ENCODE peak calls at places on chromosomes 6 and 20, in eight cellular contexts. One of them, this sample, is unnamed.

GRCh38 chr6:144151010-144151727 is 852 bp downstream of the STX11 start:
- DNase-seq in HAP-1: no peak
- DNase-seq in activated naive CD8-positive, alpha-beta T cell treated with anti-CD3 and anti-CD28 coated beads for 36 hours: peak
- DNase-seq in endothelial cell: peak
- DNase-seq in A172: no peak
- DNase-seq in GM12864: peak
- DNase-seq in astrocyte of the spinal cord: peak
- DNase-seq in HT1080: no peak
- DNase-seq in this sample: no peak

GRCh38 chr6:43510827-43511163 is 649 bp upstream of the LRRC73 start:
- DNase-seq in astrocyte of the spinal cord: no peak
- DNase-seq in A172: no peak
- DNase-seq in activated naive CD8-positive, alpha-beta T cell treated with anti-CD3 and anti-CD28 coated beads for 36 hours: no peak
- DNase-seq in HT1080: no peak
- DNase-seq in HAP-1: no peak
- DNase-seq in endothelial cell: no peak
- DNase-seq in GM12864: no peak
- DNase-seq in this sample: no peak

GRCh38 chr20:45842169-45842812 is 8.7 kb downstream of the SNX21 start:
- DNase-seq in A172: peak
- DNase-seq in astrocyte of the spinal cord: no peak
- DNase-seq in GM12864: peak
- DNase-seq in activated naive CD8-positive, alpha-beta T cell treated with anti-CD3 and anti-CD28 coated beads for 36 hours: no peak
- DNase-seq in HT1080: no peak
- DNase-seq in endothelial cell: no peak
- DNase-seq in HAP-1: no peak
- DNase-seq in this sample: peak

GRCh38 chr6:46648869-46649488 is 3.6 kb downstream of the CYP39A1 start:
- DNase-seq in GM12864: no peak
- DNase-seq in A172: no peak
- DNase-seq in HAP-1: no peak
- DNase-seq in HT1080: no peak
- DNase-seq in activated naive CD8-positive, alpha-beta T cell treated with anti-CD3 and anti-CD28 coated beads for 36 hours: no peak
- DNase-seq in astrocyte of the spinal cord: no peak
- DNase-seq in endothelial cell: no peak
- DNase-seq in this sample: no peak

GRCh38 chr6:137493218-137494038 is 766 bp downstream of the OLIG3 start:
- DNase-seq in HAP-1: no peak
- DNase-seq in activated naive CD8-positive, alpha-beta T cell treated with anti-CD3 and anti-CD28 coated beads for 36 hours: no peak
- DNase-seq in HT1080: no peak
- DNase-seq in astrocyte of the spinal cord: no peak
- DNase-seq in GM12864: no peak
- DNase-seq in endothelial cell: no peak
- DNase-seq in A172: no peak
- DNase-seq in this sample: no peak

GRCh38 chr6:12569646-12570045 is 146.9 kb upstream of the PHACTR1 start:
- DNase-seq in HT1080: no peak
- DNase-seq in GM12864: no peak
- DNase-seq in activated naive CD8-positive, alpha-beta T cell treated with anti-CD3 and anti-CD28 coated beads for 36 hours: no peak
- DNase-seq in astrocyte of the spinal cord: no peak
- DNase-seq in A172: no peak
- DNase-seq in HAP-1: no peak
- DNase-seq in endothelial cell: no peak
- DNase-seq in this sample: no peak

GRCh38 chr6:79301290-79301689 is 66.8 kb upstream of the HMGN3 start:
- DNase-seq in HT1080: no peak
- DNase-seq in endothelial cell: no peak
- DNase-seq in astrocyte of the spinal cord: no peak
- DNase-seq in GM12864: no peak
- DNase-seq in A172: no peak
- DNase-seq in HAP-1: no peak
- DNase-seq in activated naive CD8-positive, alpha-beta T cell treated with anti-CD3 and anti-CD28 coated beads for 36 hours: no peak
- DNase-seq in this sample: no peak

GRCh38 chr20:58458342-58459057 is 56.7 kb downstream of the APCDD1L start:
- DNase-seq in A172: peak
- DNase-seq in HAP-1: peak
- DNase-seq in GM12864: peak
- DNase-seq in astrocyte of the spinal cord: peak
- DNase-seq in endothelial cell: no peak
- DNase-seq in activated naive CD8-positive, alpha-beta T cell treated with anti-CD3 and anti-CD28 coated beads for 36 hours: no peak
- DNase-seq in HT1080: peak
- DNase-seq in this sample: no peak

GRCh38 chr6:119112856-119113530 is 34.5 kb upstream of the FAM184A start:
- DNase-seq in GM12864: no peak
- DNase-seq in HAP-1: no peak
- DNase-seq in astrocyte of the spinal cord: no peak
- DNase-seq in HT1080: no peak
- DNase-seq in A172: no peak
- DNase-seq in activated naive CD8-positive, alpha-beta T cell treated with anti-CD3 and anti-CD28 coated beads for 36 hours: no peak
- DNase-seq in endothelial cell: no peak
- DNase-seq in this sample: no peak

GRCh38 chr6:4912559-4912958 is 91.3 kb downstream of the RPP40 start:
- DNase-seq in astrocyte of the spinal cord: no peak
- DNase-seq in activated naive CD8-positive, alpha-beta T cell treated with anti-CD3 and anti-CD28 coated beads for 36 hours: no peak
- DNase-seq in HT1080: no peak
- DNase-seq in GM12864: no peak
- DNase-seq in HAP-1: no peak
- DNase-seq in A172: no peak
- DNase-seq in endothelial cell: no peak
- DNase-seq in this sample: no peak

GRCh38 chr6:135397172-135397952 is 100.2 kb downstream of the AHI1 start:
- DNase-seq in astrocyte of the spinal cord: no peak
- DNase-seq in HT1080: no peak
- DNase-seq in A172: no peak
- DNase-seq in GM12864: no peak
- DNase-seq in endothelial cell: no peak
- DNase-seq in activated naive CD8-positive, alpha-beta T cell treated with anti-CD3 and anti-CD28 coated beads for 36 hours: no peak
- DNase-seq in HAP-1: no peak
- DNase-seq in this sample: no peak

GRCh38 chr6:56156643-56157042 is 90.7 kb downstream of the COL21A1 start:
- DNase-seq in HAP-1: no peak
- DNase-seq in endothelial cell: no peak
- DNase-seq in A172: peak
- DNase-seq in HT1080: peak
- DNase-seq in astrocyte of the spinal cord: no peak
- DNase-seq in GM12864: no peak
- DNase-seq in activated naive CD8-positive, alpha-beta T cell treated with anti-CD3 and anti-CD28 coated beads for 36 hours: no peak
- DNase-seq in this sample: no peak

GRCh38 chr6:135748189-135748588 is 103.3 kb upstream of the PDE7B start:
- DNase-seq in A172: no peak
- DNase-seq in endothelial cell: no peak
- DNase-seq in activated naive CD8-positive, alpha-beta T cell treated with anti-CD3 and anti-CD28 coated beads for 36 hours: no peak
- DNase-seq in astrocyte of the spinal cord: no peak
- DNase-seq in GM12864: no peak
- DNase-seq in HT1080: no peak
- DNase-seq in HAP-1: no peak
- DNase-seq in this sample: no peak

GRCh38 chr6:22071655-22072054 is 225.2 kb downstream of the PRL start:
- DNase-seq in activated naive CD8-positive, alpha-beta T cell treated with anti-CD3 and anti-CD28 coated beads for 36 hours: no peak
- DNase-seq in endothelial cell: peak
- DNase-seq in HAP-1: no peak
- DNase-seq in astrocyte of the spinal cord: peak
- DNase-seq in GM12864: no peak
- DNase-seq in HT1080: peak
- DNase-seq in A172: peak
- DNase-seq in this sample: peak

GRCh38 chr20:4813076-4813838 is 91.5 kb downstream of the PRND start:
- DNase-seq in astrocyte of the spinal cord: no peak
- DNase-seq in activated naive CD8-positive, alpha-beta T cell treated with anti-CD3 and anti-CD28 coated beads for 36 hours: peak
- DNase-seq in HAP-1: no peak
- DNase-seq in A172: no peak
- DNase-seq in GM12864: no peak
- DNase-seq in endothelial cell: no peak
- DNase-seq in HT1080: no peak
- DNase-seq in this sample: peak

GRCh38 chr6:142297996-142298753 is 3.6 kb upstream of the ADGRG6 start:
- DNase-seq in HT1080: peak
- DNase-seq in GM12864: no peak
- DNase-seq in activated naive CD8-positive, alpha-beta T cell treated with anti-CD3 and anti-CD28 coated beads for 36 hours: no peak
- DNase-seq in endothelial cell: no peak
- DNase-seq in astrocyte of the spinal cord: peak
- DNase-seq in HAP-1: no peak
- DNase-seq in A172: peak
- DNase-seq in this sample: no peak

GRCh38 chr6:27296106-27296783 is 15.8 kb downstream of the POM121L2 start:
- DNase-seq in activated naive CD8-positive, alpha-beta T cell treated with anti-CD3 and anti-CD28 coated beads for 36 hours: no peak
- DNase-seq in A172: peak
- DNase-seq in HAP-1: no peak
- DNase-seq in astrocyte of the spinal cord: peak
- DNase-seq in endothelial cell: peak
- DNase-seq in GM12864: no peak
- DNase-seq in HT1080: peak
- DNase-seq in this sample: no peak

GRCh38 chr6:137851669-137852068 is 15.4 kb upstream of the TNFAIP3 start:
- DNase-seq in GM12864: no peak
- DNase-seq in HT1080: no peak
- DNase-seq in activated naive CD8-positive, alpha-beta T cell treated with anti-CD3 and anti-CD28 coated beads for 36 hours: no peak
- DNase-seq in astrocyte of the spinal cord: no peak
- DNase-seq in endothelial cell: no peak
- DNase-seq in A172: no peak
- DNase-seq in HAP-1: no peak
- DNase-seq in this sample: no peak

GRCh38 chr6:18654821-18655220 is 267.7 kb downstream of the RNF144B start:
- DNase-seq in GM12864: no peak
- DNase-seq in astrocyte of the spinal cord: no peak
- DNase-seq in activated naive CD8-positive, alpha-beta T cell treated with anti-CD3 and anti-CD28 coated beads for 36 hours: no peak
- DNase-seq in endothelial cell: no peak
- DNase-seq in HAP-1: no peak
- DNase-seq in HT1080: no peak
- DNase-seq in A172: no peak
- DNase-seq in this sample: no peak

GRCh38 chr6:137148291-137149076 is 25.0 kb downstream of the IL22RA2 start:
- DNase-seq in activated naive CD8-positive, alpha-beta T cell treated with anti-CD3 and anti-CD28 coated beads for 36 hours: no peak
- DNase-seq in A172: no peak
- DNase-seq in endothelial cell: no peak
- DNase-seq in GM12864: no peak
- DNase-seq in HAP-1: no peak
- DNase-seq in astrocyte of the spinal cord: no peak
- DNase-seq in HT1080: no peak
- DNase-seq in this sample: peak

GRCh38 chr6:88124925-88125557 is 41.1 kb downstream of the CNR1 start:
- DNase-seq in HAP-1: no peak
- DNase-seq in GM12864: no peak
- DNase-seq in endothelial cell: no peak
- DNase-seq in astrocyte of the spinal cord: no peak
- DNase-seq in activated naive CD8-positive, alpha-beta T cell treated with anti-CD3 and anti-CD28 coated beads for 36 hours: no peak
- DNase-seq in A172: peak
- DNase-seq in HT1080: peak
- DNase-seq in this sample: no peak

GRCh38 chr6:106026748-106027147 is 59.4 kb upstream of the PRDM1 start:
- DNase-seq in activated naive CD8-positive, alpha-beta T cell treated with anti-CD3 and anti-CD28 coated beads for 36 hours: no peak
- DNase-seq in GM12864: no peak
- DNase-seq in A172: no peak
- DNase-seq in astrocyte of the spinal cord: peak
- DNase-seq in endothelial cell: no peak
- DNase-seq in HAP-1: no peak
- DNase-seq in HT1080: peak
- DNase-seq in this sample: no peak

GRCh38 chr6:17297261-17298080 is 16.3 kb downstream of the RBM24 start:
- DNase-seq in GM12864: no peak
- DNase-seq in astrocyte of the spinal cord: peak
- DNase-seq in A172: no peak
- DNase-seq in endothelial cell: no peak
- DNase-seq in activated naive CD8-positive, alpha-beta T cell treated with anti-CD3 and anti-CD28 coated beads for 36 hours: no peak
- DNase-seq in HT1080: no peak
- DNase-seq in HAP-1: no peak
- DNase-seq in this sample: no peak

GRCh38 chr6:37665309-37665708 is 32.4 kb downstream of the MDGA1 start:
- DNase-seq in endothelial cell: no peak
- DNase-seq in activated naive CD8-positive, alpha-beta T cell treated with anti-CD3 and anti-CD28 coated beads for 36 hours: no peak
- DNase-seq in A172: no peak
- DNase-seq in GM12864: no peak
- DNase-seq in astrocyte of the spinal cord: no peak
- DNase-seq in HT1080: no peak
- DNase-seq in HAP-1: no peak
- DNase-seq in this sample: no peak

GRCh38 chr20:39630215-39630614 is 668.1 kb downstream of the DHX35 start:
- DNase-seq in activated naive CD8-positive, alpha-beta T cell treated with anti-CD3 and anti-CD28 coated beads for 36 hours: no peak
- DNase-seq in GM12864: no peak
- DNase-seq in astrocyte of the spinal cord: no peak
- DNase-seq in A172: no peak
- DNase-seq in endothelial cell: no peak
- DNase-seq in HT1080: no peak
- DNase-seq in HAP-1: no peak
- DNase-seq in this sample: no peak

GRCh38 chr6:135087803-135088202 is 33.2 kb upstream of the HBS1L start:
- DNase-seq in GM12864: no peak
- DNase-seq in endothelial cell: no peak
- DNase-seq in astrocyte of the spinal cord: no peak
- DNase-seq in A172: no peak
- DNase-seq in activated naive CD8-positive, alpha-beta T cell treated with anti-CD3 and anti-CD28 coated beads for 36 hours: peak
- DNase-seq in HAP-1: no peak
- DNase-seq in HT1080: no peak
- DNase-seq in this sample: no peak

GRCh38 chr6:111687652-111688051 is 82.0 kb upstream of the TRAF3IP2 start:
- DNase-seq in HT1080: no peak
- DNase-seq in A172: no peak
- DNase-seq in HAP-1: no peak
- DNase-seq in astrocyte of the spinal cord: no peak
- DNase-seq in GM12864: no peak
- DNase-seq in endothelial cell: no peak
- DNase-seq in activated naive CD8-positive, alpha-beta T cell treated with anti-CD3 and anti-CD28 coated beads for 36 hours: no peak
- DNase-seq in this sample: no peak

GRCh38 chr6:106849676-106850332 is 124.7 kb downstream of the CD24 start:
- DNase-seq in astrocyte of the spinal cord: no peak
- DNase-seq in HAP-1: no peak
- DNase-seq in GM12864: no peak
- DNase-seq in activated naive CD8-positive, alpha-beta T cell treated with anti-CD3 and anti-CD28 coated beads for 36 hours: no peak
- DNase-seq in HT1080: no peak
- DNase-seq in endothelial cell: no peak
- DNase-seq in A172: no peak
- DNase-seq in this sample: no peak

GRCh38 chr6:80316655-80317332 is 210.3 kb downstream of the BCKDHB start:
- DNase-seq in GM12864: no peak
- DNase-seq in HAP-1: no peak
- DNase-seq in HT1080: no peak
- DNase-seq in astrocyte of the spinal cord: no peak
- DNase-seq in A172: no peak
- DNase-seq in endothelial cell: no peak
- DNase-seq in activated naive CD8-positive, alpha-beta T cell treated with anti-CD3 and anti-CD28 coated beads for 36 hours: no peak
- DNase-seq in this sample: no peak

GRCh38 chr20:20410678-20411077 is 42.8 kb downstream of the INSM1 start:
- DNase-seq in astrocyte of the spinal cord: no peak
- DNase-seq in activated naive CD8-positive, alpha-beta T cell treated with anti-CD3 and anti-CD28 coated beads for 36 hours: no peak
- DNase-seq in endothelial cell: peak
- DNase-seq in A172: no peak
- DNase-seq in HAP-1: peak
- DNase-seq in HT1080: no peak
- DNase-seq in GM12864: no peak
- DNase-seq in this sample: no peak

GRCh38 chr6:14272111-14273085 is 154.8 kb downstream of the CD83 start:
- DNase-seq in astrocyte of the spinal cord: peak
- DNase-seq in HAP-1: no peak
- DNase-seq in endothelial cell: no peak
- DNase-seq in A172: peak
- DNase-seq in HT1080: peak
- DNase-seq in activated naive CD8-positive, alpha-beta T cell treated with anti-CD3 and anti-CD28 coated beads for 36 hours: no peak
- DNase-seq in GM12864: no peak
- DNase-seq in this sample: no peak

GRCh38 chr20:32333988-32334885 is 23.9 kb upstream of the ASXL1 start:
- DNase-seq in astrocyte of the spinal cord: no peak
- DNase-seq in HT1080: no peak
- DNase-seq in HAP-1: no peak
- DNase-seq in endothelial cell: no peak
- DNase-seq in activated naive CD8-positive, alpha-beta T cell treated with anti-CD3 and anti-CD28 coated beads for 36 hours: no peak
- DNase-seq in A172: no peak
- DNase-seq in GM12864: peak
- DNase-seq in this sample: peak

GRCh38 chr6:39389372-39389767 is 66.9 kb upstream of the KCNK16 start:
- DNase-seq in HAP-1: no peak
- DNase-seq in GM12864: no peak
- DNase-seq in HT1080: peak
- DNase-seq in A172: no peak
- DNase-seq in astrocyte of the spinal cord: no peak
- DNase-seq in endothelial cell: peak
- DNase-seq in activated naive CD8-positive, alpha-beta T cell treated with anti-CD3 and anti-CD28 coated beads for 36 hours: no peak
- DNase-seq in this sample: no peak

GRCh38 chr6:15897063-15897934 is 231.6 kb upstream of the MYLIP start:
- DNase-seq in activated naive CD8-positive, alpha-beta T cell treated with anti-CD3 and anti-CD28 coated beads for 36 hours: no peak
- DNase-seq in A172: peak
- DNase-seq in HAP-1: no peak
- DNase-seq in HT1080: peak
- DNase-seq in GM12864: no peak
- DNase-seq in astrocyte of the spinal cord: no peak
- DNase-seq in endothelial cell: no peak
- DNase-seq in this sample: no peak

This sample was measured in sigmoid colon.